ENCODE peak calls at places on chromosomes 7 and 10, in seven cellular contexts. K is NCI-H1092 treated with DMSO at 0.1 percent for 48 hours, S is left lung, U is globus pallidus, Z is SW480, N is HTR-8/SVneo, G is fibroblast of villous mesenchyme. J is an unnamed sample.

GRCh38 chr10:77463499-77463898 is 174.1 kb downstream of the KCNMA1 start:
- DNase-seq in U (peak), N (no peak), S (no peak), K (no peak), G (no peak), Z (no peak), J (no peak)

GRCh38 chr10:128063736-128064614 is 62.2 kb downstream of the MKI67 start:
- DNase-seq in S (peak), G (no peak), U (no peak), N (no peak), Z (no peak), K (no peak), J (no peak)

GRCh38 chr10:70494536-70494935 is 16.0 kb downstream of the PALD1 start:
- DNase-seq in K (no peak), U (no peak), S (no peak), N (no peak), G (no peak), Z (no peak), J (no peak)

GRCh38 chr10:36181421-36181820 is 539.3 kb upstream of the FZD8 start:
- DNase-seq in K (no peak), S (no peak), G (peak), N (no peak), U (no peak), Z (no peak), J (no peak)

GRCh38 chr7:129376778-129377700 is 57.2 kb upstream of the STRIP2 start:
- DNase-seq in U (no peak), N (no peak), S (no peak), G (peak), K (no peak), Z (peak), J (no peak)

GRCh38 chr10:24503627-24504320 is 219.9 kb downstream of the ARHGAP21 start:
- DNase-seq in Z (peak), G (peak), S (peak), K (peak), N (peak), U (no peak), J (no peak)

GRCh38 chr10:131773321-131773988 is 127.4 kb upstream of the PPP2R2D start:
- DNase-seq in Z (no peak), U (no peak), K (no peak), G (no peak), N (no peak), S (no peak), J (no peak)

GRCh38 chr10:133350283-133350949 is 3.2 kb downstream of the PRAP1 start:
- DNase-seq in N (no peak), S (no peak), K (no peak), Z (no peak), U (no peak), G (no peak), J (no peak)

GRCh38 chr7:45973725-45974532 is 52.9 kb upstream of the IGFBP3 start:
- DNase-seq in K (peak), U (peak), N (peak), S (no peak), G (no peak), Z (peak), J (no peak)

GRCh38 chr7:163298-163695 is 29.1 kb upstream of the FAM20C start:
- DNase-seq in G (no peak), U (no peak), Z (no peak), N (no peak), S (peak), K (no peak), J (no peak)

GRCh38 chr7:144720139-144720538 is 115.7 kb downstream of the TPK1 start:
- DNase-seq in K (no peak), Z (no peak), S (no peak), U (no peak), N (peak), G (peak), J (no peak)